ENCODE peak calls at places on chromosomes 12 and 14, in seven cellular contexts. B is DMS79; L is NCI-H1105 treated with DMSO at 0.1 percent for 48 hours; X is Kasumi-1; Y is stimulated activated CD4-positive, alpha-beta T cell treated with anti-CD3 and anti-CD28 coated beads, Interleukin-4, amount 100 ng/mL, for 48 hours; E is CD8-positive, alpha-beta memory T cell; Q is amniotic stem cell. U is an unnamed sample.

GRCh38 chr14:90970167-90970600 is 90.3 kb downstream of the RPS6KA5 start:
- DNase-seq in Q (no peak), E (no peak), Y (no peak), B (no peak), X (peak), L (no peak), U (no peak)

GRCh38 chr14:44163946-44164345 is 343.1 kb downstream of the FSCB start:
- DNase-seq in Y (no peak), L (no peak), X (no peak), Q (no peak), B (no peak), E (no peak), U (no peak)

GRCh38 chr14:92121207-92121669 is 268 bp downstream of the NDUFB1 start:
- DNase-seq in E (no peak), X (no peak), Y (no peak), B (no peak), L (no peak), Q (no peak), U (peak)

GRCh38 chr12:57237653-57237951 is 8.1 kb downstream of the SHMT2 start:
- DNase-seq in X (no peak), L (no peak), E (no peak), Y (no peak), B (peak), Q (no peak), U (no peak)

GRCh38 chr12:57952766-57953165 is 11.4 kb downstream of the ATP23 start:
- DNase-seq in E (no peak), Q (no peak), L (no peak), X (no peak), B (no peak), Y (no peak), U (no peak)

GRCh38 chr14:96086574-96087077 is 47.5 kb downstream of the C14orf132 start:
- DNase-seq in Q (no peak), B (no peak), Y (no peak), X (no peak), E (no peak), L (no peak), U (peak)

GRCh38 chr12:46363582-46364299 is 8.8 kb downstream of the SLC38A2 start:
- DNase-seq in X (no peak), E (no peak), L (no peak), Y (no peak), B (no peak), Q (no peak), U (no peak)

GRCh38 chr14:41785696-41786095 is 179.0 kb downstream of the LRFN5 start:
- DNase-seq in E (no peak), L (peak), Q (no peak), B (no peak), X (no peak), Y (no peak), U (no peak)

GRCh38 chr14:32679927-32680612 is 258.6 kb upstream of the NPAS3 start:
- DNase-seq in E (no peak), X (no peak), Q (no peak), B (no peak), Y (no peak), L (no peak), U (no peak)

GRCh38 chr12:75704664-75705063 is 193.3 kb upstream of the KRR1 start:
- DNase-seq in E (no peak), B (no peak), L (no peak), Y (no peak), Q (no peak), X (peak), U (no peak)

GRCh38 chr14:61381589-61381988 is 60.2 kb downstream of the PRKCH start:
- DNase-seq in E (no peak), X (no peak), B (no peak), L (no peak), Y (no peak), Q (no peak), U (no peak)

GRCh38 chr14:73995977-73996378 is 23.1 kb downstream of the ENTPD5 start:
- DNase-seq in E (no peak), B (no peak), Y (no peak), X (no peak), L (no peak), Q (no peak), U (no peak)

U was measured in GM23248.